ENCODE peak calls at places on chromosomes 6 and 20, in four cellular contexts. I is lower lobe of right lung, Q is GM23338, R is lung. K is an unnamed sample.

GRCh38 chr6:77650098-77650663 is 2.7 kb upstream of the MEI4 start:
- DNase-seq in I (peak), Q (peak), R (no peak), K (no peak)

GRCh38 chr20:14879020-14879697 is 541.7 kb upstream of the FLRT3 start:
- DNase-seq in I (no peak), Q (no peak), R (no peak), K (peak)

GRCh38 chr6:168096271-168096764 is 17.3 kb upstream of the FRMD1 start:
- DNase-seq in I (peak), Q (no peak), R (no peak), K (no peak)

GRCh38 chr6:38792356-38792755 is 77.2 kb downstream of the DNAH8 start:
- DNase-seq in I (no peak), Q (no peak), R (no peak), K (no peak)

GRCh38 chr6:159996087-159996622 is 27.3 kb downstream of the IGF2R start:
- DNase-seq in I (no peak), Q (no peak), R (no peak), K (no peak)

GRCh38 chr6:105941616-105942412 is 144.3 kb upstream of the PRDM1 start:
- DNase-seq in I (no peak), Q (no peak), R (no peak), K (peak)

GRCh38 chr6:130041594-130041993 is 23.2 kb downstream of the L3MBTL3 start:
- DNase-seq in I (no peak), Q (no peak), R (no peak), K (no peak)

GRCh38 chr20:60642546-60642945 is 609.5 kb upstream of the CDH4 start:
- DNase-seq in I (no peak), Q (no peak), R (no peak), K (no peak)

GRCh38 chr6:48075181-48075580 is 35.8 kb downstream of the PTCHD4 start:
- DNase-seq in I (no peak), Q (no peak), R (no peak), K (peak)

GRCh38 chr6:138465007-138465645 is 34.2 kb downstream of the NHSL1 start:
- DNase-seq in I (no peak), Q (peak), R (no peak), K (peak)

GRCh38 chr6:119966484-119966883 is 616.9 kb upstream of the MAN1A1 start:
- DNase-seq in I (no peak), Q (peak), R (no peak), K (no peak)
- TF ChIP-seq CTCF in I (peak), Q (peak), R (no peak), K (peak)

GRCh38 chr20:63628246-63628975 is 1.5 kb upstream of the GMEB2 start:
- DNase-seq in I (peak), Q (peak), R (peak), K (peak)

GRCh38 chr20:63635431-63636141 is 8.7 kb upstream of the GMEB2 start:
- DNase-seq in I (peak), Q (no peak), R (no peak), K (no peak)

GRCh38 chr20:63636752-63637633 is 10.1 kb upstream of the GMEB2 start:
- DNase-seq in I (no peak), Q (no peak), R (no peak), K (peak)

GRCh38 chr20:63639093-63639860 is 12.4 kb upstream of the GMEB2 start:
- DNase-seq in I (peak), Q (no peak), R (no peak), K (no peak)

DNA sequence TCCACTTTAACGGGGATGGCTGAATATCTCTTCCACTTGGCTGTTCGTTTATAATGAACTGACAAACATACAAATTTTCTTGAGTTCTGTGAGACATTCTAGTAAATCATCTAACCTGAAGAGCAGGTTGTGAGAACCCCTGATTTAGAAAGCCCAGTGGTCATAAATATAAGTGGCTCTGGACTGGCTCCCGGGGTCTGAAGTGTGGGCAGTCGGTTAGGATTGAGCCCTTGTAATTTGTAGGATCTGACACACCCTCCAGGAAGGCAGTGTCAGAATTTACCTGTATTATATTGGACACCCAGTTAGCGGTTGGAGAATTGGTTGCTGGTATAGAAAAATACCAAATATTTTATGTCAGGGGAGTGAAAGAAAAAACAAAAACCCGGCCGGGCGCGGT is 6.8 kb upstream of the GMEB2 start:
- DNase-seq in I (no peak), Q (no peak), R (no peak), K (no peak)
- H3K27ac ChIP-seq in I (no peak), Q (no peak), R (peak), K (no peak)

GRCh38 chr6:142048593-142048980 is 84.1 kb upstream of the GJE1 start:
- DNase-seq in I (no peak), Q (no peak), R (no peak), K (no peak)
- TF ChIP-seq CTCF in I (no peak), Q (no peak), R (no peak), K (no peak)

DNA sequence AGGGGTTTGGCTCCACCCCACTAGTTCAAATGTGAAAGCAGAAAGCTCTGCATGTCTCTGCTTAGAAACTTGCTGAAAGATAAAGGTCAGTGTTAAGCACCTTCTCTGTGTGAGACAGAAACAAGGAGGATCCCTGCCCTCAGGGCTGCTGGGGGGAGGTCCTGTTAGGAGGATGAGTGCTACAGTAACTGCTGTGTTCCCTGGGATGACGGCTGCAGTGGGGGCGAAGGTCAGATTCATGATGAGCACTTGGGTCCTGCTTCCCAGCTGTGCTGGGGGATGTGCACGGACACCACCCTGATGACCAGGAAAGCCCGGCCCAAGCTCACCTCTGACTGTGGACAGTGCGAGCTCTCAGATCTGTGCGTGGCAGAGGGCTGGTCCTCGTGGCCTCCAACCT is 252.6 kb downstream of the DLL1 start:
- DNase-seq in I (peak), Q (no peak), R (no peak), K (no peak)
- H3K27ac ChIP-seq in I (no peak), Q (no peak), R (no peak), K (no peak)

GRCh38 chr20:42634096-42634495 is 555.6 kb downstream of the PTPRT start:
- DNase-seq in I (no peak), Q (no peak), R (no peak), K (no peak)

GRCh38 chr20:42635699-42636411 is 553.9 kb downstream of the PTPRT start:
- DNase-seq in I (no peak), Q (no peak), R (no peak), K (no peak)

GRCh38 chr20:42641886-42642285 is 547.8 kb downstream of the PTPRT start:
- DNase-seq in I (no peak), Q (no peak), R (no peak), K (no peak)

DNA sequence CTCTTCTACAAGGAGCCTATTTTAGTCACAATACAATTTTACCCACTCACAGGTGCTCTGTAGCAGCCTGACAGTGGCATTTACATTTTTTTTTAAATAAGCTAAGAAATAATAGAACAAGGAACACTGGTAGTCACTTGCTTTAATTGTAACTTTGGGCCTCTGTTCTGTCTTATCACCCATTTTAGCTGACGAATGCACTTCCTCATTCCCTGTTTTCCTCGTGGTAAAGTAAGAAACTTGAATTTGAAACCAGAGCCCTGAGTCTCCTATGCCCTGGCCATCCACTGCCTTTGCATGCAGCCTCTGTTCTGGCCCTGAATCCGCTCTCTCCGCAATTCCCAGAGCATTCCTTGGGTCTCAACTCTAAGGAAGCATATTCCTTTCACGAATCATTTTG is 550.6 kb downstream of the PTPRT start:
- DNase-seq in I (no peak), Q (no peak), R (no peak), K (no peak)
- TF ChIP-seq CTCF in I (no peak), Q (no peak), R (no peak), K (no peak)

K was measured in foreskin keratinocyte.